ENCODE peak calls at places on chromosomes 12 and 14, in eight cellular contexts. S is naive thymus-derived CD4-positive, alpha-beta T cell; B is AG20443; V is choroid plexus epithelial cell; Y is breast epithelium; I is effector memory CD4-positive, alpha-beta T cell; K is HTR-8/SVneo; X is activated T-cell treated with anti-CD3 and anti-CD28 coated beads for 24 hours. G is an unnamed sample.

GRCh38 chr14:95227279-95227860 is 70.0 kb upstream of the DICER1 start:
- DNase-seq in S (no peak), B (no peak), V (peak), Y (peak), I (no peak), K (peak), X (no peak), G (no peak)

GRCh38 chr12:12939888-12940287 is 12.1 kb downstream of the GPRC5D start:
- DNase-seq in S (no peak), B (no peak), V (no peak), Y (no peak), I (no peak), K (no peak), X (no peak), G (no peak)

GRCh38 chr12:92814584-92814983 is 111.8 kb downstream of the PLEKHG7 start:
- DNase-seq in S (no peak), B (no peak), V (no peak), Y (no peak), I (no peak), K (no peak), X (no peak), G (no peak)

GRCh38 chr12:92703777-92704176 is 988 bp downstream of the PLEKHG7 start:
- DNase-seq in S (no peak), B (no peak), V (peak), Y (no peak), I (no peak), K (no peak), X (no peak), G (no peak)

GRCh38 chr12:120109570-120110267 is 6.8 kb downstream of the RAB35 start:
- DNase-seq in S (no peak), B (no peak), V (no peak), Y (no peak), I (no peak), K (no peak), X (no peak), G (no peak)

GRCh38 chr14:68663385-68664076 is 129.3 kb downstream of the ZFP36L1 start:
- DNase-seq in S (no peak), B (no peak), V (no peak), Y (no peak), I (no peak), K (no peak), X (peak), G (no peak)

GRCh38 chr14:64253672-64254071 is 40.5 kb downstream of the ESR2 start:
- DNase-seq in S (no peak), B (no peak), V (peak), Y (no peak), I (no peak), K (peak), X (no peak), G (no peak)

GRCh38 chr12:52385226-52385702 is at the start of gene KRT84:
- DNase-seq in S (no peak), B (no peak), V (no peak), Y (no peak), I (no peak), K (no peak), X (no peak), G (no peak)

GRCh38 chr14:64423987-64424386 is 35.8 kb downstream of the MTHFD1 start:
- DNase-seq in S (no peak), B (peak), V (peak), Y (no peak), I (no peak), K (no peak), X (no peak), G (no peak)

GRCh38 chr14:31770271-31770670 is 209.1 kb downstream of the NUBPL start:
- DNase-seq in S (no peak), B (no peak), V (peak), Y (no peak), I (no peak), K (no peak), X (no peak), G (no peak)

GRCh38 chr14:68268719-68269118 is 449.1 kb downstream of the RAD51B start:
- DNase-seq in S (no peak), B (no peak), V (peak), Y (no peak), I (no peak), K (no peak), X (no peak), G (no peak)

GRCh38 chr14:105389976-105390848 is 8.1 kb upstream of the TEX22 start:
- DNase-seq in S (no peak), B (no peak), V (no peak), Y (no peak), I (no peak), K (no peak), X (no peak), G (no peak)

GRCh38 chr12:58668233-58668632 is 252.1 kb downstream of the LRIG3 start:
- DNase-seq in S (no peak), B (no peak), V (no peak), Y (no peak), I (no peak), K (no peak), X (no peak), G (no peak)

GRCh38 chr12:104134882-104135281 is 3.1 kb downstream of the NFYB start:
- DNase-seq in S (no peak), B (no peak), V (no peak), Y (no peak), I (no peak), K (no peak), X (no peak), G (no peak)

GRCh38 chr14:51211149-51211548 is 28.9 kb upstream of the TMX1 start:
- DNase-seq in S (no peak), B (no peak), V (peak), Y (no peak), I (no peak), K (no peak), X (no peak), G (peak)

GRCh38 chr14:59772252-59772651 is 98.3 kb downstream of the RTN1 start:
- DNase-seq in S (no peak), B (no peak), V (peak), Y (no peak), I (no peak), K (no peak), X (no peak), G (peak)

GRCh38 chr14:77804592-77804991 is 4.7 kb downstream of the ADCK1 start:
- DNase-seq in S (no peak), B (peak), V (peak), Y (no peak), I (no peak), K (no peak), X (no peak), G (no peak)

GRCh38 chr12:6425588-6426531 is 18.9 kb upstream of the CD27 start:
- DNase-seq in S (no peak), B (no peak), V (no peak), Y (no peak), I (no peak), K (no peak), X (no peak), G (no peak)

GRCh38 chr14:72498646-72499045 is 395.3 kb downstream of the DPF3 start:
- DNase-seq in S (no peak), B (no peak), V (no peak), Y (no peak), I (no peak), K (no peak), X (no peak), G (no peak)

GRCh38 chr14:98919431-98919830 is 352.6 kb downstream of the BCL11B start:
- DNase-seq in S (no peak), B (no peak), V (no peak), Y (no peak), I (no peak), K (no peak), X (no peak), G (no peak)

GRCh38 chr12:108800591-108800990 is 56.8 kb downstream of the SSH1 start:
- DNase-seq in S (no peak), B (no peak), V (peak), Y (no peak), I (no peak), K (no peak), X (no peak), G (no peak)

GRCh38 chr14:104164512-104164911 is 26.1 kb downstream of the KIF26A start:
- DNase-seq in S (no peak), B (no peak), V (no peak), Y (no peak), I (no peak), K (no peak), X (no peak), G (no peak)

GRCh38 chr14:82398313-82398712 is 864.7 kb upstream of the SEL1L start:
- DNase-seq in S (no peak), B (no peak), V (no peak), Y (no peak), I (no peak), K (no peak), X (no peak), G (no peak)

GRCh38 chr12:63893170-63893569 is 48.7 kb downstream of the SRGAP1 start:
- DNase-seq in S (no peak), B (no peak), V (no peak), Y (no peak), I (no peak), K (no peak), X (no peak), G (no peak)

GRCh38 chr12:70052931-70053497 is 190.2 kb upstream of the CNOT2 start:
- DNase-seq in S (no peak), B (peak), V (peak), Y (no peak), I (no peak), K (peak), X (no peak), G (no peak)

GRCh38 chr12:132777614-132778013 is 16.0 kb upstream of the ANKLE2 start:
- DNase-seq in S (no peak), B (no peak), V (no peak), Y (no peak), I (no peak), K (no peak), X (no peak), G (no peak)

GRCh38 chr12:53232641-53233538 is 881 bp upstream of the RARG start:
- DNase-seq in S (no peak), B (peak), V (no peak), Y (no peak), I (no peak), K (no peak), X (no peak), G (no peak)

GRCh38 chr14:75489480-75489837 is 32.8 kb upstream of the BATF start:
- DNase-seq in S (no peak), B (no peak), V (no peak), Y (no peak), I (no peak), K (no peak), X (no peak), G (no peak)

GRCh38 chr14:90398315-90398811 is 1.5 kb downstream of the CALM1 start:
- DNase-seq in S (peak), B (peak), V (peak), Y (peak), I (peak), K (no peak), X (peak), G (peak)